ENCODE peak calls at places on chromosome 1, in seven cellular contexts. R is pancreas; E is IMR-90; V is central memory CD8-positive, alpha-beta T cell; X is mucosa of descending colon; K is upper lobe of right lung; Z is activated T-cell treated with anti-CD3 and anti-CD28 coated beads, Interleukin-2, amount 50 U/mL, for 72 hours. O is an unnamed sample.

GRCh38 chr1:230377324-230377723 is 48.8 kb downstream of the PGBD5 start:
- ATAC-seq in R (no peak), E (no peak), V (no peak), K (no peak), Z (no peak), X (no peak), O (no peak)

GRCh38 chr1:39047374-39048229 is 21.5 kb downstream of the NDUFS5 start:
- ATAC-seq in K (peak), X (peak), Z (peak), E (peak), R (peak), V (no peak), O (peak)

GRCh38 chr1:248813546-248813945 is 12.2 kb downstream of the SH3BP5L start:
- ATAC-seq in X (no peak), K (no peak), R (no peak), Z (no peak), E (no peak), V (no peak), O (no peak)

GRCh38 chr1:170578356-170578755 is 46.4 kb downstream of the GORAB start:
- ATAC-seq in K (no peak), X (no peak), V (no peak), R (no peak), E (no peak), Z (no peak), O (no peak)

GRCh38 chr1:85480566-85480965 is 15.6 kb upstream of the DDAH1 start:
- ATAC-seq in K (no peak), R (no peak), X (no peak), Z (no peak), E (no peak), V (no peak), O (no peak)

GRCh38 chr1:156150107-156151000 is 3.0 kb upstream of the SEMA4A start:
- ATAC-seq in R (no peak), X (no peak), Z (no peak), K (no peak), E (no peak), V (no peak), O (no peak)

GRCh38 chr1:172976222-172977041 is 74.3 kb downstream of the TNFSF18 start:
- ATAC-seq in Z (no peak), R (peak), K (peak), E (no peak), X (peak), V (no peak), O (peak)

GRCh38 chr1:206891412-206891811 is 5.8 kb upstream of the IL24 start:
- ATAC-seq in R (no peak), X (no peak), E (no peak), K (no peak), Z (no peak), V (no peak), O (no peak)

GRCh38 chr1:202227273-202227672 is 33.7 kb downstream of the LGR6 start:
- ATAC-seq in E (no peak), K (no peak), V (peak), R (no peak), Z (peak), X (peak), O (peak)

GRCh38 chr1:54619749-54620148 is 3.6 kb downstream of the FAM151A start:
- ATAC-seq in R (no peak), Z (no peak), K (no peak), E (no peak), V (no peak), X (no peak), O (no peak)

GRCh38 chr1:185696419-185697150 is 37.6 kb upstream of the HMCN1 start:
- ATAC-seq in K (peak), Z (no peak), X (no peak), E (no peak), R (no peak), V (no peak), O (no peak)

GRCh38 chr1:31617917-31618746 is 643 bp downstream of the HCRTR1 start:
- ATAC-seq in V (no peak), K (peak), R (peak), Z (peak), X (peak), E (peak), O (peak)

GRCh38 chr1:158978730-158979129 is 31.0 kb upstream of the IFI16 start:
- ATAC-seq in V (peak), R (no peak), X (no peak), K (no peak), Z (peak), E (no peak), O (no peak)

GRCh38 chr1:153649867-153650235 is 8.7 kb upstream of the SNAPIN start:
- ATAC-seq in Z (peak), K (no peak), R (peak), E (no peak), V (no peak), X (peak), O (peak)

GRCh38 chr1:177913762-177914540 is 55.9 kb downstream of the SEC16B start:
- ATAC-seq in Z (no peak), R (peak), E (peak), X (peak), K (no peak), V (no peak), O (peak)

O was measured in esophagus mucosa.